ENCODE peak calls at places on chromosomes 5 and 9, in four cellular contexts. One of them, this sample, is unnamed.

GRCh38 chr5:133196441-133197085 is 144.8 kb downstream of the HSPA4 start:
- DNase-seq in BJ: no peak
- DNase-seq in RWPE1: no peak
- DNase-seq in activated CD8-positive, alpha-beta T cell treated with anti-CD3 and anti-CD28 coated beads for 36 hours: no peak
- DNase-seq in this sample: peak

GRCh38 chr5:68747077-68747420 is 346.8 kb upstream of the SLC30A5 start:
- DNase-seq in BJ: no peak
- DNase-seq in RWPE1: no peak
- DNase-seq in activated CD8-positive, alpha-beta T cell treated with anti-CD3 and anti-CD28 coated beads for 36 hours: no peak
- DNase-seq in this sample: no peak

GRCh38 chr5:32276173-32276853 is 36.4 kb downstream of the MTMR12 start:
- DNase-seq in BJ: no peak
- DNase-seq in RWPE1: peak
- DNase-seq in activated CD8-positive, alpha-beta T cell treated with anti-CD3 and anti-CD28 coated beads for 36 hours: no peak
- DNase-seq in this sample: peak

GRCh38 chr5:81393783-81394718 is at the start of gene ACOT12:
- DNase-seq in BJ: no peak
- DNase-seq in RWPE1: no peak
- DNase-seq in activated CD8-positive, alpha-beta T cell treated with anti-CD3 and anti-CD28 coated beads for 36 hours: no peak
- DNase-seq in this sample: no peak

GRCh38 chr5:180366303-180366702 is 13.2 kb upstream of the GFPT2 start:
- DNase-seq in BJ: no peak
- DNase-seq in RWPE1: no peak
- DNase-seq in activated CD8-positive, alpha-beta T cell treated with anti-CD3 and anti-CD28 coated beads for 36 hours: no peak
- DNase-seq in this sample: no peak

GRCh38 chr5:92912280-92912679 is 668.7 kb downstream of the NR2F1-AS1 start:
- DNase-seq in BJ: no peak
- DNase-seq in RWPE1: no peak
- DNase-seq in activated CD8-positive, alpha-beta T cell treated with anti-CD3 and anti-CD28 coated beads for 36 hours: no peak
- DNase-seq in this sample: no peak

GRCh38 chr5:173663810-173664526 is 47.5 kb upstream of the BOD1 start:
- DNase-seq in BJ: no peak
- DNase-seq in RWPE1: no peak
- DNase-seq in activated CD8-positive, alpha-beta T cell treated with anti-CD3 and anti-CD28 coated beads for 36 hours: no peak
- DNase-seq in this sample: no peak

GRCh38 chr5:141617682-141618029 is 1.1 kb downstream of the DIAPH1 start:
- DNase-seq in BJ: no peak
- DNase-seq in RWPE1: no peak
- DNase-seq in activated CD8-positive, alpha-beta T cell treated with anti-CD3 and anti-CD28 coated beads for 36 hours: no peak
- DNase-seq in this sample: no peak

GRCh38 chr5:132254321-132254977 is 3.0 kb upstream of the PDLIM4 start:
- DNase-seq in BJ: no peak
- DNase-seq in RWPE1: no peak
- DNase-seq in activated CD8-positive, alpha-beta T cell treated with anti-CD3 and anti-CD28 coated beads for 36 hours: no peak
- DNase-seq in this sample: no peak

GRCh38 chr9:116101516-116101915 is 52.1 kb upstream of the PAPPA start:
- DNase-seq in BJ: peak
- DNase-seq in RWPE1: peak
- DNase-seq in activated CD8-positive, alpha-beta T cell treated with anti-CD3 and anti-CD28 coated beads for 36 hours: no peak
- DNase-seq in this sample: no peak

GRCh38 chr9:107480386-107480789 is 9.2 kb downstream of the KLF4 start:
- DNase-seq in BJ: peak
- DNase-seq in RWPE1: peak
- DNase-seq in activated CD8-positive, alpha-beta T cell treated with anti-CD3 and anti-CD28 coated beads for 36 hours: no peak
- DNase-seq in this sample: no peak

GRCh38 chr5:9192286-9192685 is 353.6 kb downstream of the SEMA5A start:
- DNase-seq in BJ: no peak
- DNase-seq in RWPE1: no peak
- DNase-seq in activated CD8-positive, alpha-beta T cell treated with anti-CD3 and anti-CD28 coated beads for 36 hours: no peak
- DNase-seq in this sample: no peak

GRCh38 chr5:22852807-22853670 is at the start of gene CDH12:
- DNase-seq in BJ: no peak
- DNase-seq in RWPE1: peak
- DNase-seq in activated CD8-positive, alpha-beta T cell treated with anti-CD3 and anti-CD28 coated beads for 36 hours: peak
- DNase-seq in this sample: peak

GRCh38 chr9:127741831-127742434 is 6.8 kb upstream of the TOR2A start:
- DNase-seq in BJ: no peak
- DNase-seq in RWPE1: no peak
- DNase-seq in activated CD8-positive, alpha-beta T cell treated with anti-CD3 and anti-CD28 coated beads for 36 hours: no peak
- DNase-seq in this sample: no peak

GRCh38 chr5:17396247-17396646 is 101.8 kb upstream of the TAF11L2 start:
- DNase-seq in BJ: no peak
- DNase-seq in RWPE1: no peak
- DNase-seq in activated CD8-positive, alpha-beta T cell treated with anti-CD3 and anti-CD28 coated beads for 36 hours: no peak
- DNase-seq in this sample: no peak

GRCh38 chr5:32299059-32299677 is 13.6 kb downstream of the MTMR12 start:
- DNase-seq in BJ: no peak
- DNase-seq in RWPE1: no peak
- DNase-seq in activated CD8-positive, alpha-beta T cell treated with anti-CD3 and anti-CD28 coated beads for 36 hours: no peak
- DNase-seq in this sample: no peak

GRCh38 chr9:37030591-37030939 is 3.5 kb downstream of the PAX5 start:
- DNase-seq in BJ: no peak
- DNase-seq in RWPE1: no peak
- DNase-seq in activated CD8-positive, alpha-beta T cell treated with anti-CD3 and anti-CD28 coated beads for 36 hours: peak
- DNase-seq in this sample: peak

GRCh38 chr5:78961743-78962142 is 23.4 kb downstream of the ARSB start:
- DNase-seq in BJ: no peak
- DNase-seq in RWPE1: no peak
- DNase-seq in activated CD8-positive, alpha-beta T cell treated with anti-CD3 and anti-CD28 coated beads for 36 hours: no peak
- DNase-seq in this sample: no peak

GRCh38 chr5:78968781-78969180 is 16.3 kb downstream of the ARSB start:
- DNase-seq in BJ: no peak
- DNase-seq in RWPE1: no peak
- DNase-seq in activated CD8-positive, alpha-beta T cell treated with anti-CD3 and anti-CD28 coated beads for 36 hours: no peak
- DNase-seq in this sample: no peak

GRCh38 chr5:78959767-78960166 is 25.3 kb downstream of the ARSB start:
- DNase-seq in BJ: no peak
- DNase-seq in RWPE1: no peak
- DNase-seq in activated CD8-positive, alpha-beta T cell treated with anti-CD3 and anti-CD28 coated beads for 36 hours: no peak
- DNase-seq in this sample: no peak

GRCh38 chr5:78964889-78965288 is 20.2 kb downstream of the ARSB start:
- DNase-seq in BJ: no peak
- DNase-seq in RWPE1: peak
- DNase-seq in activated CD8-positive, alpha-beta T cell treated with anti-CD3 and anti-CD28 coated beads for 36 hours: no peak
- DNase-seq in this sample: peak
- TF ChIP-seq CTCF in BJ: peak
- TF ChIP-seq CTCF in RWPE1: peak
- TF ChIP-seq CTCF in activated CD8-positive, alpha-beta T cell treated with anti-CD3 and anti-CD28 coated beads for 36 hours: peak
- TF ChIP-seq CTCF in this sample: peak

DNA sequence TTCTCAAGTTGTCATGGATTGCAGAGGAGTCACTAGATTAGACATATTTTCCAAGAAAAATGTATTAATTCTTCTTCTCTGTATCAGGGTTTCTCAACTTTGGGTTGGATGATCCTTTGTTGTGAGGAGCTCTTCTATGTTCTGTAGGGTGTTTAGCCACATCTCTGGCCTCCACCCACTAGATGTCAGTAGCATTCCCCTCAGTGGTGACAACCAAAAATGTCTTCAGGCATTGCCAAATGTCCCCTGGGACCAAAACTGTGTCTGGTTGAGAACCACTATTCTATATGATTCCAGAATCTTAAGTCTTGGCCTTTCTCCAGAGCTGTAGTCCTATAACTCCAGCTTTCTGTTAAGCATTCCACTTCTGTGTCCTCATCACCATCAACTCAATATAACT is 220.9 kb downstream of the KIAA0825 start:
- DNase-seq in BJ: no peak
- DNase-seq in RWPE1: no peak
- DNase-seq in activated CD8-positive, alpha-beta T cell treated with anti-CD3 and anti-CD28 coated beads for 36 hours: no peak
- DNase-seq in this sample: no peak
- TF ChIP-seq CTCF in BJ: no peak
- TF ChIP-seq CTCF in RWPE1: no peak
- TF ChIP-seq CTCF in activated CD8-positive, alpha-beta T cell treated with anti-CD3 and anti-CD28 coated beads for 36 hours: no peak
- TF ChIP-seq CTCF in this sample: no peak

GRCh38 chr9:114587345-114588149 is at the start of gene ATP6V1G1:
- DNase-seq in BJ: peak
- DNase-seq in RWPE1: peak
- DNase-seq in activated CD8-positive, alpha-beta T cell treated with anti-CD3 and anti-CD28 coated beads for 36 hours: peak
- DNase-seq in this sample: peak
- TF ChIP-seq CTCF in BJ: peak
- TF ChIP-seq CTCF in RWPE1: no peak
- TF ChIP-seq CTCF in activated CD8-positive, alpha-beta T cell treated with anti-CD3 and anti-CD28 coated beads for 36 hours: no peak
- TF ChIP-seq CTCF in this sample: no peak

GRCh38 chr5:73186976-73187375 is 14.0 kb downstream of the TMEM174 start:
- DNase-seq in BJ: no peak
- DNase-seq in RWPE1: no peak
- DNase-seq in activated CD8-positive, alpha-beta T cell treated with anti-CD3 and anti-CD28 coated beads for 36 hours: no peak
- DNase-seq in this sample: no peak
- TF ChIP-seq CTCF in BJ: no peak
- TF ChIP-seq CTCF in RWPE1: no peak
- TF ChIP-seq CTCF in activated CD8-positive, alpha-beta T cell treated with anti-CD3 and anti-CD28 coated beads for 36 hours: no peak
- TF ChIP-seq CTCF in this sample: no peak

GRCh38 chr9:88972401-88972800 is 18.9 kb upstream of the S1PR3 start:
- DNase-seq in BJ: no peak
- DNase-seq in RWPE1: no peak
- DNase-seq in activated CD8-positive, alpha-beta T cell treated with anti-CD3 and anti-CD28 coated beads for 36 hours: no peak
- DNase-seq in this sample: no peak
- TF ChIP-seq CTCF in BJ: no peak
- TF ChIP-seq CTCF in RWPE1: no peak
- TF ChIP-seq CTCF in activated CD8-positive, alpha-beta T cell treated with anti-CD3 and anti-CD28 coated beads for 36 hours: no peak
- TF ChIP-seq CTCF in this sample: no peak

DNA sequence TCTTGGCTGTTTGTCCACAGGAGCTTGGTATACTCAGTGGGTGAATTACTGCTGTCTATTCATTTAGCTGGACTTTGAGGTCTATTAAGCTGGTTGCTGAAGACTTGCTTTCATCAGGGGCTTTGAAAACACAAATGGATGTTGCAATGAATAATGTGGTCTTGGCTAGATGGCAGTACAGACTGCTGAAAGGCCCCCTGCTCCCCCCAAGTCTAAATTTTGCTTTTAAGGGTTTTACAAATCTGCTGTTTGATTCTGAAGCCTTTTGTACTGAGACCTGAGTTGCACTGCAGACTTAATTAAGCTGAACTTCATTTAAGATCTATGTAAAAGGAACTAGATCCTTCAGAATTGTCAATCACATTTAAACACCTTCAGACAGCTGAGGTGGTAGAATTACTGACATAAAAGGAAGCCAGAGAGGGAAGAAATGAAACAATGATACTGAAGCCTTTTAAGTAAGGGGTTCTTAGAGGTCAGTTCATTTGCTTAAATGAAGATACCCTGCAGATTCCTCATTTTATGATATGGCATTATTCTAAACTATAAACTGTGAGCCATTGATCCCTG is 37.3 kb downstream of the KCTD16 start:
- DNase-seq in BJ: no peak
- DNase-seq in RWPE1: no peak
- DNase-seq in activated CD8-positive, alpha-beta T cell treated with anti-CD3 and anti-CD28 coated beads for 36 hours: no peak
- DNase-seq in this sample: no peak
- TF ChIP-seq CTCF in BJ: no peak
- TF ChIP-seq CTCF in RWPE1: no peak
- TF ChIP-seq CTCF in activated CD8-positive, alpha-beta T cell treated with anti-CD3 and anti-CD28 coated beads for 36 hours: no peak
- TF ChIP-seq CTCF in this sample: no peak

GRCh38 chr5:42772265-42772993 is 15.8 kb downstream of the CCDC152 start:
- DNase-seq in BJ: no peak
- DNase-seq in RWPE1: peak
- DNase-seq in activated CD8-positive, alpha-beta T cell treated with anti-CD3 and anti-CD28 coated beads for 36 hours: no peak
- DNase-seq in this sample: no peak

GRCh38 chr5:42768106-42768504 is 11.5 kb downstream of the CCDC152 start:
- DNase-seq in BJ: no peak
- DNase-seq in RWPE1: no peak
- DNase-seq in activated CD8-positive, alpha-beta T cell treated with anti-CD3 and anti-CD28 coated beads for 36 hours: no peak
- DNase-seq in this sample: no peak

GRCh38 chr5:42770003-42770402 is 13.4 kb downstream of the CCDC152 start:
- DNase-seq in BJ: no peak
- DNase-seq in RWPE1: no peak
- DNase-seq in activated CD8-positive, alpha-beta T cell treated with anti-CD3 and anti-CD28 coated beads for 36 hours: no peak
- DNase-seq in this sample: no peak

GRCh38 chr5:42767491-42768105 is 11.0 kb downstream of the CCDC152 start:
- DNase-seq in BJ: peak
- DNase-seq in RWPE1: peak
- DNase-seq in activated CD8-positive, alpha-beta T cell treated with anti-CD3 and anti-CD28 coated beads for 36 hours: no peak
- DNase-seq in this sample: peak
- TF ChIP-seq CTCF in BJ: peak
- TF ChIP-seq CTCF in RWPE1: peak
- TF ChIP-seq CTCF in activated CD8-positive, alpha-beta T cell treated with anti-CD3 and anti-CD28 coated beads for 36 hours: peak
- TF ChIP-seq CTCF in this sample: peak